ENCODE peak calls at places on chromosomes 2 and 18, in nine cellular contexts. G is NCI-H1436; N is activated CD8-positive, alpha-beta memory T cell treated with anti-CD3 and anti-CD28 coated beads for 4 hours; U is HEK293T; K is progenitor cell of endocrine pancreas; V is ELR; R is RCC 7860; F is activated CD4-positive, CD25-positive, alpha-beta regulatory T cell treated with anti-CD3 and anti-CD28 coated beads, Interleukin-2, amount 50 U/mL, for 16 hours; B is myocyte. A is an unnamed sample.
A peak's percentile ranks its signal among the peaks of the same experiment; 100 is the strongest.

GRCh38 chr2:32832821-32833220 is 113.9 kb upstream of the LTBP1 start:
- DNase-seq in G (no peak), N (no peak), U (no peak), K (no peak), V (peak; percentile 8), R (no peak), F (no peak), B (peak; percentile 39), A (no peak)

GRCh38 chr2:174553811-174554493 is 43.7 kb downstream of the WIPF1 start:
- DNase-seq in G (no peak), N (no peak), U (no peak), K (no peak), V (no peak), R (no peak), F (no peak), B (peak; percentile 16), A (peak; percentile 40)

GRCh38 chr2:23680951-23681350 is 246.0 kb downstream of the ATAD2B start:
- DNase-seq in G (no peak), N (no peak), U (no peak), K (no peak), V (no peak), R (no peak), F (no peak), B (no peak), A (no peak)

GRCh38 chr18:37534627-37535026 is 31.0 kb downstream of the CELF4 start:
- DNase-seq in G (no peak), N (no peak), U (no peak), K (no peak), V (no peak), R (no peak), F (no peak), B (no peak), A (no peak)

GRCh38 chr18:676747-677544 is 19.5 kb downstream of the TYMS start:
- DNase-seq in G (no peak), N (no peak), U (no peak), K (no peak), V (no peak), R (no peak), F (no peak), B (no peak), A (no peak)

GRCh38 chr2:240584486-240585031 is 2.0 kb upstream of the CAPN10 start:
- DNase-seq in G (peak; percentile 10), N (no peak), U (no peak), K (no peak), V (peak; percentile 21), R (no peak), F (no peak), B (peak; percentile 88), A (no peak)

GRCh38 chr18:42113529-42114191 is 158.6 kb downstream of the PIK3C3 start:
- DNase-seq in G (no peak), N (no peak), U (no peak), K (no peak), V (peak; percentile 18), R (no peak), F (no peak), B (peak; percentile 29), A (no peak)

GRCh38 chr2:204491528-204491927 is 53.7 kb upstream of the PARD3B start:
- DNase-seq in G (peak; percentile 18), N (no peak), U (no peak), K (no peak), V (peak; percentile 48), R (peak; percentile 86), F (no peak), B (peak; percentile 31), A (no peak)

GRCh38 chr18:49899647-49900330 is 86.5 kb upstream of the ACAA2 start:
- DNase-seq in G (no peak), N (no peak), U (no peak), K (no peak), V (peak; percentile 13), R (no peak), F (no peak), B (no peak), A (peak; percentile 13)